ENCODE peak calls at places on chromosomes 16 and 17, in five cellular contexts. One of them, this sample, is unnamed.

GRCh38 chr16:74035816-74036215 is 260.8 kb upstream of the PSMD7 start:
- DNase-seq in HFFc6: no peak
- DNase-seq in GM13977: peak; percentile 19
- DNase-seq in dorsolateral prefrontal cortex: no peak
- DNase-seq in mesothelial cell of epicardium: no peak
- DNase-seq in this sample: no peak

GRCh38 chr17:58760248-58760647 is 4.6 kb downstream of the PPM1E start:
- DNase-seq in HFFc6: no peak
- DNase-seq in GM13977: no peak
- DNase-seq in dorsolateral prefrontal cortex: no peak
- DNase-seq in mesothelial cell of epicardium: no peak
- DNase-seq in this sample: no peak

GRCh38 chr16:22843122-22843521 is 29.2 kb downstream of the HS3ST2 start:
- DNase-seq in HFFc6: no peak
- DNase-seq in GM13977: no peak
- DNase-seq in dorsolateral prefrontal cortex: no peak
- DNase-seq in mesothelial cell of epicardium: no peak
- DNase-seq in this sample: no peak

GRCh38 chr17:44689492-44690217 is at the start of gene CCDC43:
- DNase-seq in HFFc6: peak; percentile 95
- DNase-seq in GM13977: peak; percentile 94
- DNase-seq in dorsolateral prefrontal cortex: peak; percentile 87
- DNase-seq in mesothelial cell of epicardium: peak; percentile 76
- DNase-seq in this sample: peak; percentile 66

GRCh38 chr17:56896968-56897359 is 16.9 kb downstream of the TRIM25 start:
- DNase-seq in HFFc6: no peak
- DNase-seq in GM13977: no peak
- DNase-seq in dorsolateral prefrontal cortex: no peak
- DNase-seq in mesothelial cell of epicardium: no peak
- DNase-seq in this sample: no peak

GRCh38 chr16:58773870-58774269 is 39.8 kb upstream of the GOT2 start:
- DNase-seq in HFFc6: no peak
- DNase-seq in GM13977: no peak
- DNase-seq in dorsolateral prefrontal cortex: no peak
- DNase-seq in mesothelial cell of epicardium: no peak
- DNase-seq in this sample: no peak

GRCh38 chr17:22138861-22139469 is 446.6 kb downstream of the KCNJ18 start:
- DNase-seq in HFFc6: no peak
- DNase-seq in GM13977: no peak
- DNase-seq in dorsolateral prefrontal cortex: no peak
- DNase-seq in mesothelial cell of epicardium: no peak
- DNase-seq in this sample: no peak

GRCh38 chr16:19804538-19805323 is 79.9 kb downstream of the GPRC5B start:
- DNase-seq in HFFc6: no peak
- DNase-seq in GM13977: no peak
- DNase-seq in dorsolateral prefrontal cortex: no peak
- DNase-seq in mesothelial cell of epicardium: no peak
- DNase-seq in this sample: no peak

GRCh38 chr16:59168715-59169114 is 434.6 kb upstream of the GOT2 start:
- DNase-seq in HFFc6: no peak
- DNase-seq in GM13977: no peak
- DNase-seq in dorsolateral prefrontal cortex: no peak
- DNase-seq in mesothelial cell of epicardium: no peak
- DNase-seq in this sample: no peak

GRCh38 chr16:88049561-88050545 is 98.6 kb downstream of the BANP start:
- DNase-seq in HFFc6: no peak
- DNase-seq in GM13977: no peak
- DNase-seq in dorsolateral prefrontal cortex: no peak
- DNase-seq in mesothelial cell of epicardium: no peak
- DNase-seq in this sample: no peak

GRCh38 chr17:8965394-8966168 is at the start of gene PIK3R5:
- DNase-seq in HFFc6: no peak
- DNase-seq in GM13977: peak; percentile 94
- DNase-seq in dorsolateral prefrontal cortex: no peak
- DNase-seq in mesothelial cell of epicardium: no peak
- DNase-seq in this sample: no peak
- TF ChIP-seq CTCF in HFFc6: no peak
- TF ChIP-seq CTCF in GM13977: no peak
- TF ChIP-seq CTCF in dorsolateral prefrontal cortex: no peak
- TF ChIP-seq CTCF in mesothelial cell of epicardium: no peak
- TF ChIP-seq CTCF in this sample: no peak

GRCh38 chr17:48663134-48663924 is 37.2 kb upstream of the HOXB9 start:
- DNase-seq in HFFc6: no peak
- DNase-seq in GM13977: no peak
- DNase-seq in dorsolateral prefrontal cortex: no peak
- DNase-seq in mesothelial cell of epicardium: no peak
- DNase-seq in this sample: no peak
- TF ChIP-seq CTCF in HFFc6: peak; percentile 23
- TF ChIP-seq CTCF in GM13977: no peak
- TF ChIP-seq CTCF in dorsolateral prefrontal cortex: no peak
- TF ChIP-seq CTCF in mesothelial cell of epicardium: no peak
- TF ChIP-seq CTCF in this sample: no peak

DNA sequence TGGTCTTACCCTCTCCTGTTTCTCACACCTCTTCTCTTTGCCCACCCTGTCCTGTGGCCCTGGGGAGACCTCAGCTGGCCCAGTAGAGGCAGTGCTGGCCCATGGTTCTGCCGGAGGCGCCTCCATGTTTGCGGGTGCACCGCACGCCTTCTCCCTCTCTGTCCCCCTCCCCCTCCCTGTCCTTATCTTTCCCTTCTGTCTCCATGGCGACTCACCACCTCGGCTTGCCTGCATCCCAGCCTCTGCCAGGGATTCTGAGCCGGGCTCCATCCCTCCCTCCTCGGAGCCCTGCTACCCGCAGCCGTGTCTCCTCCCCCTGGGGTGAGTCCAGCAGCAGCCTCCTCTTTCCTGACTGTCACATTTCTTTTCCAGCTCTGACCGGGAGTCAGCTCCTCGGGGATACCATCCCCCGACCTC is at the start of gene RNF112:
- DNase-seq in HFFc6: peak; percentile 45
- DNase-seq in GM13977: no peak
- DNase-seq in dorsolateral prefrontal cortex: peak; percentile 38
- DNase-seq in mesothelial cell of epicardium: no peak
- DNase-seq in this sample: no peak
- TF ChIP-seq CTCF in HFFc6: no peak
- TF ChIP-seq CTCF in GM13977: no peak
- TF ChIP-seq CTCF in dorsolateral prefrontal cortex: no peak
- TF ChIP-seq CTCF in mesothelial cell of epicardium: no peak
- TF ChIP-seq CTCF in this sample: no peak

GRCh38 chr17:72077326-72077960 is 43.4 kb upstream of the SOX9 start:
- DNase-seq in HFFc6: no peak
- DNase-seq in GM13977: no peak
- DNase-seq in dorsolateral prefrontal cortex: no peak
- DNase-seq in mesothelial cell of epicardium: no peak
- DNase-seq in this sample: no peak
- TF ChIP-seq CTCF in HFFc6: no peak
- TF ChIP-seq CTCF in GM13977: no peak
- TF ChIP-seq CTCF in dorsolateral prefrontal cortex: no peak
- TF ChIP-seq CTCF in mesothelial cell of epicardium: no peak
- TF ChIP-seq CTCF in this sample: no peak

GRCh38 chr17:8001976-8002645 is at the start of gene GUCY2D:
- DNase-seq in HFFc6: no peak
- DNase-seq in GM13977: peak; percentile 65
- DNase-seq in dorsolateral prefrontal cortex: no peak
- DNase-seq in mesothelial cell of epicardium: no peak
- DNase-seq in this sample: no peak

GRCh38 chr17:7992924-7993323 is 9.5 kb upstream of the GUCY2D start:
- DNase-seq in HFFc6: peak; percentile 18
- DNase-seq in GM13977: no peak
- DNase-seq in dorsolateral prefrontal cortex: no peak
- DNase-seq in mesothelial cell of epicardium: no peak
- DNase-seq in this sample: no peak

GRCh38 chr17:7993972-7994589 is 8.3 kb upstream of the GUCY2D start:
- DNase-seq in HFFc6: no peak
- DNase-seq in GM13977: no peak
- DNase-seq in dorsolateral prefrontal cortex: no peak
- DNase-seq in mesothelial cell of epicardium: no peak
- DNase-seq in this sample: no peak

GRCh38 chr17:7992516-7992915 is 9.9 kb upstream of the GUCY2D start:
- DNase-seq in HFFc6: peak; percentile 66
- DNase-seq in GM13977: no peak
- DNase-seq in dorsolateral prefrontal cortex: no peak
- DNase-seq in mesothelial cell of epicardium: no peak
- DNase-seq in this sample: no peak

DNA sequence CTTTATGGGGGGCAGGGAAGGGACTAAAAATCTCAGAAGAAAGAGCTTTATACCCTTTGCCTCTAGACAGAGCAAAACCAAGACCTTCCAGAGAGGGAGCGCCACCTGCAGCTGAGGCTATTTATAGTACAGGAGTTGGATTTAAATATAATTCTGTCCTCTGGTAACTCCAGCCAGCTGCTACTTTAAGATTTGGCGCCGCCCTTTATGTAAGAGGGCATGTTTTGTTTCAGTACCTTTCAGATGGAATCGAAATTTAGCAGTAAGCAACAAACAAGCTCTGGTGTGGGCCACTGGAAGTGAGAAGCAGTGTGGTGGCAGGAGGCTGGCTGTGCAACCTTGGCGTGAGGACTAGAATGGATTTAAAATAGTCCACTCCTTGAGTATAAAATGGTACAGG is 5.2 kb upstream of the GUCY2D start:
- DNase-seq in HFFc6: peak; percentile 28
- DNase-seq in GM13977: no peak
- DNase-seq in dorsolateral prefrontal cortex: no peak
- DNase-seq in mesothelial cell of epicardium: no peak
- DNase-seq in this sample: no peak
- TF ChIP-seq CTCF in HFFc6: peak; percentile 65
- TF ChIP-seq CTCF in GM13977: peak; percentile 24
- TF ChIP-seq CTCF in dorsolateral prefrontal cortex: no peak
- TF ChIP-seq CTCF in mesothelial cell of epicardium: no peak
- TF ChIP-seq CTCF in this sample: no peak

GRCh38 chr16:66129196-66129595 is 237.3 kb upstream of the CDH5 start:
- DNase-seq in HFFc6: no peak
- DNase-seq in GM13977: no peak
- DNase-seq in dorsolateral prefrontal cortex: no peak
- DNase-seq in mesothelial cell of epicardium: no peak
- DNase-seq in this sample: no peak

GRCh38 chr16:66130296-66130910 is 236.1 kb upstream of the CDH5 start:
- DNase-seq in HFFc6: peak; percentile 77
- DNase-seq in GM13977: no peak
- DNase-seq in dorsolateral prefrontal cortex: no peak
- DNase-seq in mesothelial cell of epicardium: no peak
- DNase-seq in this sample: no peak

GRCh38 chr16:66133641-66134402 is 232.7 kb upstream of the CDH5 start:
- DNase-seq in HFFc6: no peak
- DNase-seq in GM13977: no peak
- DNase-seq in dorsolateral prefrontal cortex: no peak
- DNase-seq in mesothelial cell of epicardium: no peak
- DNase-seq in this sample: no peak

GRCh38 chr16:66131156-66131807 is 235.2 kb upstream of the CDH5 start:
- DNase-seq in HFFc6: peak; percentile 61
- DNase-seq in GM13977: no peak
- DNase-seq in dorsolateral prefrontal cortex: no peak
- DNase-seq in mesothelial cell of epicardium: no peak
- DNase-seq in this sample: no peak

GRCh38 chr16:66131895-66132294 is 234.6 kb upstream of the CDH5 start:
- DNase-seq in HFFc6: peak; percentile 48
- DNase-seq in GM13977: no peak
- DNase-seq in dorsolateral prefrontal cortex: no peak
- DNase-seq in mesothelial cell of epicardium: no peak
- DNase-seq in this sample: no peak
- TF ChIP-seq CTCF in HFFc6: no peak
- TF ChIP-seq CTCF in GM13977: no peak
- TF ChIP-seq CTCF in dorsolateral prefrontal cortex: no peak
- TF ChIP-seq CTCF in mesothelial cell of epicardium: no peak
- TF ChIP-seq CTCF in this sample: no peak

GRCh38 chr16:78503501-78504110 is 404.2 kb downstream of the WWOX start:
- DNase-seq in HFFc6: no peak
- DNase-seq in GM13977: peak; percentile 38
- DNase-seq in dorsolateral prefrontal cortex: no peak
- DNase-seq in mesothelial cell of epicardium: no peak
- DNase-seq in this sample: no peak
- TF ChIP-seq CTCF in HFFc6: peak; percentile 78
- TF ChIP-seq CTCF in GM13977: peak; percentile 58
- TF ChIP-seq CTCF in dorsolateral prefrontal cortex: peak; percentile 87
- TF ChIP-seq CTCF in mesothelial cell of epicardium: peak; percentile 99
- TF ChIP-seq CTCF in this sample: no peak

GRCh38 chr16:4327782-4328579 is 12.1 kb downstream of the GLIS2 start:
- DNase-seq in HFFc6: peak; percentile 83
- DNase-seq in GM13977: peak; percentile 85
- DNase-seq in dorsolateral prefrontal cortex: peak; percentile 53
- DNase-seq in mesothelial cell of epicardium: no peak
- DNase-seq in this sample: no peak
- TF ChIP-seq CTCF in HFFc6: peak; percentile 79
- TF ChIP-seq CTCF in GM13977: peak; percentile 58
- TF ChIP-seq CTCF in dorsolateral prefrontal cortex: peak; percentile 58
- TF ChIP-seq CTCF in mesothelial cell of epicardium: peak; percentile 26
- TF ChIP-seq CTCF in this sample: no peak

DNA sequence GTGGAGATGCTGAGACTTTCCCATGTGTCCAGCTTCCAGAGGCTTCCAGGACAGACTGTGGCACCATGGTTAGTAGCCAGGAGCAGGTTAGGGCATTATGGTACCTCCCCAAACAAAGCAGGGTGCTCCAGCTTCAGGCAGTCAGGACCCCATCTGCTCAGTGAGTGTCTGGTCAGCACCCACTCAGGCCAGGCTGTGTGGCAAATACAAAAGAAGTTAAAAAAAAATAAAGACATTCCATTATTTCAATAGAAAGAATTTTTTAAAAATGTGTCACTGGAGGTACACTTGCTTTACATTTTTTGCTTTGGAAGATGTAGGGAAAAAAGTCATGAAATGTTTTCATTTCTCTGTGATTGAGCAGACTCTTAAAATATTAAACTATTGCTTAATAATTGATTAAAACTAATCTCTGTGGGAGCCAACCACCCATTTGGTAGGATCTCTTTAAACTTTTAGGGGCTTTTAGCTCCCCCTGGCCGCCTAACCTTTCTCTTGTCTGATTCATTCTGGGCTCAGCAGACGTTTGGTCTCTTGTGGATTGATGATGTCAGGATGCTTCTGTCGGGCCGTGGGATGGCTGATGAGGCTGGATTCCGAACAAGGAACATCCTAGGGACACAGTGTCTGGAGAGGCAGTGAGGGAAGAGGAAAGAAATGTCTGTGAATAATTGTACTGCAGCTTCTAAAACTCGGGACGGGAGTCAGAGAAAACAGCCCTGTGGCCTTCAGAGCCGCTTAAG is 28.4 kb upstream of the NPTX1 start:
- DNase-seq in HFFc6: peak; percentile 61
- DNase-seq in GM13977: no peak
- DNase-seq in dorsolateral prefrontal cortex: no peak
- DNase-seq in mesothelial cell of epicardium: no peak
- DNase-seq in this sample: no peak
- TF ChIP-seq CTCF in HFFc6: peak; percentile 41
- TF ChIP-seq CTCF in GM13977: no peak
- TF ChIP-seq CTCF in dorsolateral prefrontal cortex: no peak
- TF ChIP-seq CTCF in mesothelial cell of epicardium: no peak
- TF ChIP-seq CTCF in this sample: no peak

This sample was measured in omental fat pad.